ENCODE peak calls at places on chromosomes 6 and 20, in four cellular contexts. E is lower lobe of right lung, O is endothelial cell of umbilical vein, A is mammary epithelial cell. Z is an unnamed sample.

GRCh38 chr6:91669154-91669903 is 1082.5 kb upstream of the MAP3K7 start:
- DNase-seq in E (no peak), O (no peak), A (no peak), Z (no peak)

GRCh38 chr20:13736792-13737191 is 47.9 kb downstream of the ESF1 start:
- DNase-seq in E (no peak), O (no peak), A (no peak), Z (no peak)

GRCh38 chr6:40550096-40550731 is 37.0 kb downstream of the LRFN2 start:
- DNase-seq in E (no peak), O (peak), A (peak), Z (peak)

GRCh38 chr20:62387993-62388635 is 1.2 kb downstream of the RPS21 start:
- DNase-seq in E (no peak), O (no peak), A (no peak), Z (no peak)

GRCh38 chr6:23659125-23659524 is 466.9 kb upstream of the NRSN1 start:
- DNase-seq in E (no peak), O (no peak), A (no peak), Z (peak)

GRCh38 chr6:2938632-2939083 is 32.7 kb downstream of the SERPINB6 start:
- DNase-seq in E (no peak), O (no peak), A (peak), Z (no peak)

GRCh38 chr20:32980990-32981389 is 23.2 kb downstream of the SUN5 start:
- DNase-seq in E (no peak), O (no peak), A (no peak), Z (no peak)

GRCh38 chr20:63641146-63641791 is 12.0 kb downstream of the STMN3 start:
- DNase-seq in E (peak), O (peak), A (peak), Z (no peak)

GRCh38 chr6:16338577-16339262 is 100.3 kb downstream of the GMPR start:
- DNase-seq in E (no peak), O (peak), A (peak), Z (peak)

GRCh38 chr20:38973546-38974120 is 11.5 kb downstream of the DHX35 start:
- DNase-seq in E (no peak), O (no peak), A (peak), Z (no peak)

GRCh38 chr6:151109361-151109760 is 130.4 kb upstream of the AKAP12 start:
- DNase-seq in E (no peak), O (no peak), A (no peak), Z (no peak)

GRCh38 chr6:107674995-107675738 is 148.9 kb downstream of the SCML4 start:
- DNase-seq in E (peak), O (peak), A (peak), Z (peak)

GRCh38 chr20:32458061-32458836 is 100.1 kb downstream of the ASXL1 start:
- DNase-seq in E (no peak), O (no peak), A (no peak), Z (no peak)

GRCh38 chr20:22567944-22568871 is 16.2 kb downstream of the FOXA2 start:
- DNase-seq in E (peak), O (no peak), A (no peak), Z (no peak)

GRCh38 chr6:170140129-170140528 is 150.7 kb downstream of the DLL1 start:
- DNase-seq in E (no peak), O (no peak), A (no peak), Z (no peak)

GRCh38 chr6:25027221-25027916 is 91.6 kb upstream of the RIPOR2 start:
- DNase-seq in E (peak), O (no peak), A (no peak), Z (no peak)

GRCh38 chr20:38113401-38114325 is 51.4 kb downstream of the TGM2 start:
- DNase-seq in E (no peak), O (no peak), A (no peak), Z (peak)

GRCh38 chr6:11260249-11261038 is 28.0 kb upstream of the NEDD9 start:
- DNase-seq in E (no peak), O (no peak), A (no peak), Z (no peak)

GRCh38 chr6:5994234-5994998 is 12.3 kb downstream of the NRN1 start:
- DNase-seq in E (no peak), O (no peak), A (no peak), Z (no peak)

GRCh38 chr6:14192186-14192788 is 74.7 kb downstream of the CD83 start:
- DNase-seq in E (no peak), O (no peak), A (no peak), Z (no peak)

GRCh38 chr6:37643851-37644672 is 53.6 kb downstream of the MDGA1 start:
- DNase-seq in E (no peak), O (no peak), A (no peak), Z (no peak)

GRCh38 chr6:147204843-147205311 is 660 bp downstream of the STXBP5 start:
- DNase-seq in E (no peak), O (peak), A (peak), Z (no peak)
- H3K27ac ChIP-seq in E (peak), O (peak), A (peak), Z (no peak)

DNA sequence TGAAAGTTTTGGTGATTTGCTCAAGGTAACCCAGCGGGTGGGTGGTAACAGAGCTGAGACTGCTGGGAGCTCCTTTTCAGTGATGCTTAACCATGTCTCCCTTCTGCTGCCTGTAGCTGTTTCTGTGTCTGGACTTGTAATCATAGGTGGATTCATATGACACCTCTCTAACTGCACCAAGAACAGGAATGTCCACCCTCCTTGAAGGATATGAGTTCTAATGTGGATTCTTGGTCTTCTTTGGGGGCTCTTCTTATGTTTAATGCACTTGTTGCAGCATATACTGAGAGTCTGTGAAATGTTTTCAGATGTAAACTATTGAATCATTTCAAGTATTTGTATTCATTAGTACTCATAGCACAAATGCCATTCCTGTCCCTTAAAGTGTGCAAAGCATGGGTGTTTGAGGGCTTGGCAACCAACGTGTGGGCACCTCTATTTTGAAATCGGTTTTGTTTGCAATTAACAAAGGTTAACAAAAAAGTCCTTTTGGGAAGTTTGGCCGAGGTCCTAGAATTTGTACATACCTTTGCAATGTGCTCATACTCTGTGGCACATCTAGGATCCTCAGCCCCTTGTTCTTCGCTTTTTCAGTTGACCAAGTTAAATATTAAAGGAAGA is 138.0 kb downstream of the SOX4 start:
- DNase-seq in E (no peak), O (peak), A (peak), Z (no peak)
- TF ChIP-seq CTCF in E (no peak), O (no peak), A (no peak), Z (no peak)

DNA sequence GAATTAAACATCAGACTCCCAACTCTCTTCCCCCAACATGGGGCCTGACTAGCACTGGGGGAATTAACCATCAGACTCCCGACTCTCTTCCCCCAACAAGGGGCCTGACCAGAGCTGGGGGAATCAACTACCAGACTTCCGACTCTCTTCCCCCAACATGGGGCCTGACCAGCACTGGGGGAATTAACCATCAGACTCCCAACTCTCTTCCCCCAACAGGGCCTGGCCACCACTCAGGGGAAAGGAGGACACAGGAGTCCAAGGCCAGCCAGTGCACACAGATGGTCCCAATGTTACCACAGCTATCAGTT is 13.1 kb downstream of the CST7 start:
- DNase-seq in E (peak), O (no peak), A (no peak), Z (no peak)
- H3K27ac ChIP-seq in E (no peak), O (no peak), A (no peak), Z (no peak)

DNA sequence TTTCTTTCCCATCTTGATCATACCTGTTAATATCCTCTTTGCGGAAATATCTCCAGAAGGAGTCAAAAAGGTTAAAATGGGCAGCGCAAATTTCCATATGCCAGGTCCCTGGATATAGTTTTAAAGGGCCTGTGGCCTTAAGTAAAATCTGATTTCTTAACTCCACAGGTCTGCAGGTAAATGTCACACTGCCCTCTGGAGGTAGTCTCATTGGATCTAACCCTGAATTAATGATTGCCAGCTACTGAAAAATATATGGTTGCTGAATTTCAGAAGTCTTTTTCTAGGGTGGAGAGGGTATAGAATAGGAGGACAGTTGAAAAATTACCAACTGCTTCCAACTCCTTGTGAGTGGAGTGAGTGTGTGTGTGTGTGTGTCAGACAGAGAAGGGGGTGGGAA is 8.5 kb downstream of the MOXD1 start:
- DNase-seq in E (no peak), O (peak), A (peak), Z (no peak)
- TF ChIP-seq CTCF in E (no peak), O (no peak), A (peak), Z (peak)